ENCODE peak calls at places on chromosomes 6 and 20, in four cellular contexts. Y is WTC11, I is A549, O is K562. B is an unnamed sample.

GRCh38 chr6:74222768-74223321 is 526.8 kb downstream of the CD109 start:
- DNase-seq in Y (peak), I (no peak), O (no peak), B (no peak)

GRCh38 chr6:161922631-161923119 is 648.8 kb upstream of the AGPAT4 start:
- DNase-seq in Y (peak), O (peak), I (peak), B (peak)

GRCh38 chr6:14795451-14795850 is 450.4 kb upstream of the JARID2 start:
- DNase-seq in O (no peak), Y (no peak), I (no peak), B (no peak)

GRCh38 chr20:53897884-53898557 is 172.4 kb downstream of the BCAS1 start:
- DNase-seq in Y (no peak), O (no peak), I (no peak), B (no peak)

GRCh38 chr20:43731927-43732326 is 5.1 kb upstream of the GTSF1L start:
- DNase-seq in O (no peak), Y (no peak), I (no peak), B (no peak)

GRCh38 chr6:84921891-84922290 is 157.5 kb upstream of the TBX18 start:
- DNase-seq in O (no peak), I (no peak), Y (no peak), B (no peak)

GRCh38 chr20:577167-577791 is 32.8 kb downstream of the TCF15 start:
- DNase-seq in I (peak), Y (no peak), O (peak), B (peak)

GRCh38 chr6:126039284-126039683 is 52.9 kb downstream of the TRMT11 start:
- DNase-seq in O (no peak), I (no peak), Y (no peak), B (no peak)

GRCh38 chr6:7106215-7106751 is 1.5 kb upstream of the RREB1 start:
- DNase-seq in I (no peak), O (peak), Y (no peak), B (peak)

GRCh38 chr20:58808296-58809046 is 42.2 kb downstream of the GNAS-AS1 start:
- DNase-seq in Y (no peak), O (no peak), I (no peak), B (no peak)

GRCh38 chr6:1143655-1144054 is 168.2 kb upstream of the FOXQ1 start:
- DNase-seq in I (no peak), Y (no peak), O (no peak), B (no peak)

GRCh38 chr6:73369157-73369556 is 540 bp downstream of the OOEP start:
- DNase-seq in I (no peak), O (no peak), Y (no peak), B (no peak)

GRCh38 chr6:52233975-52234823 is 10.1 kb downstream of the IL17F start:
- DNase-seq in O (peak), Y (peak), I (peak), B (peak)
- TF ChIP-seq HMGXB4 in O (no peak), Y (no peak), I (no peak), B (no peak)

GRCh38 chr6:82362868-82363267 is 749 bp upstream of the TPBG start:
- DNase-seq in Y (no peak), O (no peak), I (no peak), B (no peak)
- TF ChIP-seq HMGXB4 in Y (no peak), O (no peak), I (no peak), B (no peak)

DNA sequence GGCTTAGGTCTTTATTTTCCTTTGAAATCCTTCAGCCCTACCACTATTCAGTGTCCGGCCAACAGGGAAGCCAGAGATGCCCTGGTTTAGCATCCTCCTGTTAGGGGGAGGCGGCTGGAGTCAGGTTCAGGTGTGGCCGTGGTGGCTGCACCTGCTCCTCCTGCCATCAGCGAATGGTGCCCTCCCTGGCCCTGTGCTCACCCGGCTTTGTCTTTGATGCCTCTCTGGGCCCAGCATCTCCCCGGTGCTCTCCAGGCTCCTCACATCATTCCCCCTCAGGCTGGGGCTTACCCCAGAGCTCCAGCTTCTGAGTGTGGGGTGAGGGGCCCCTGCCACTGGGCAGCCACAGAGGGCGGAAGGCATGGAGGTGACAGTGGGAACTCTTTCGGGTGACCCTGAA is 97.3 kb downstream of the DACT2 start:
- DNase-seq in Y (no peak), I (no peak), O (no peak), B (no peak)
- TF ChIP-seq HMGXB4 in Y (no peak), I (no peak), O (no peak), B (no peak)

GRCh38 chr6:116511424-116512131 is at the start of gene CALHM5:
- DNase-seq in O (peak), Y (no peak), I (peak), B (no peak)

GRCh38 chr6:116514103-116514502 is 2.7 kb downstream of the CALHM5 start:
- DNase-seq in I (no peak), Y (no peak), O (no peak), B (no peak)

GRCh38 chr6:116512709-116513108 is 1.3 kb downstream of the CALHM5 start:
- DNase-seq in O (no peak), Y (no peak), I (no peak), B (no peak)

GRCh38 chr6:116512155-116512559 is 718 bp downstream of the CALHM5 start:
- DNase-seq in I (no peak), O (no peak), Y (no peak), B (no peak)

GRCh38 chr6:116513224-116513875 is 1.9 kb downstream of the CALHM5 start:
- DNase-seq in I (no peak), O (no peak), Y (no peak), B (no peak)
- TF ChIP-seq HMGXB4 in I (no peak), O (no peak), Y (no peak), B (no peak)

GRCh38 chr6:112216699-112217551 is 37.4 kb downstream of the LAMA4 start:
- DNase-seq in Y (no peak), I (no peak), O (no peak), B (no peak)
- TF ChIP-seq HMGXB4 in Y (no peak), I (no peak), O (no peak), B (no peak)

GRCh38 chr20:47125553-47126373 is 230.7 kb downstream of the ZMYND8 start:
- DNase-seq in Y (no peak), O (no peak), I (no peak), B (no peak)

GRCh38 chr20:47126374-47126705 is 230.2 kb downstream of the ZMYND8 start:
- DNase-seq in O (no peak), I (no peak), Y (no peak), B (no peak)

GRCh38 chr20:47127986-47128385 is 228.5 kb downstream of the ZMYND8 start:
- DNase-seq in I (no peak), O (no peak), Y (no peak), B (no peak)

GRCh38 chr20:47124235-47124717 is 229.6 kb downstream of the EYA2 start:
- DNase-seq in O (no peak), Y (no peak), I (no peak), B (no peak)

GRCh38 chr20:47126709-47127108 is 229.8 kb downstream of the ZMYND8 start:
- DNase-seq in I (no peak), O (no peak), Y (no peak), B (no peak)
- TF ChIP-seq HMGXB4 in I (no peak), O (no peak), Y (no peak), B (no peak)

GRCh38 chr20:36472656-36473071 is 68.7 kb upstream of the MYL9 start:
- DNase-seq in Y (peak), I (peak), O (peak), B (no peak)
- TF ChIP-seq HMGXB4 in Y (no peak), I (no peak), O (no peak), B (no peak)

GRCh38 chr6:32174416-32174815 is 1.5 kb downstream of the AGPAT1 start:
- DNase-seq in O (no peak), I (no peak), Y (no peak), B (no peak)
- TF ChIP-seq HMGXB4 in O (no peak), I (no peak), Y (no peak), B (no peak)

B was measured in HepG2.